ENCODE peak calls at places on chromosomes 7 and 10, in four cellular contexts. X is adrenal gland, B is lower lobe of right lung, W is ascending aorta. Y is an unnamed sample.

GRCh38 chr10:14623931-14624330 is 150.8 kb downstream of the FAM107B start:
- DNase-seq in X (no peak), B (no peak), W (no peak), Y (no peak)

GRCh38 chr7:44282601-44283171 is 42.7 kb downstream of the CAMK2B start:
- DNase-seq in X (no peak), B (peak; percentile 24), W (peak; percentile 34), Y (no peak)

GRCh38 chr10:110780704-110781103 is 91.0 kb upstream of the PDCD4 start:
- DNase-seq in X (no peak), B (no peak), W (no peak), Y (no peak)

GRCh38 chr7:3404490-3404889 is 103.4 kb downstream of the SDK1 start:
- DNase-seq in X (peak; percentile 16), B (no peak), W (no peak), Y (no peak)

GRCh38 chr10:93541402-93542357 is 24.8 kb upstream of the FFAR4 start:
- DNase-seq in X (peak; percentile 44), B (no peak), W (no peak), Y (peak; percentile 39)

GRCh38 chr7:103637726-103638125 is 191.7 kb upstream of the SLC26A5 start:
- DNase-seq in X (no peak), B (no peak), W (no peak), Y (no peak)

GRCh38 chr10:77289027-77289501 is 348.5 kb downstream of the KCNMA1 start:
- DNase-seq in X (no peak), B (no peak), W (peak; percentile 40), Y (no peak)

GRCh38 chr10:100831742-100832141 is 81.0 kb upstream of the SLF2 start:
- DNase-seq in X (no peak), B (no peak), W (no peak), Y (no peak)

GRCh38 chr7:123041085-123041484 is 45.6 kb upstream of the TAS2R16 start:
- DNase-seq in X (no peak), B (no peak), W (no peak), Y (no peak)

GRCh38 chr10:48216744-48217143 is 57.8 kb downstream of the FRMPD2 start:
- DNase-seq in X (peak; percentile 10), B (no peak), W (no peak), Y (no peak)

GRCh38 chr7:37433166-37433565 is 15.5 kb downstream of the ELMO1 start:
- DNase-seq in X (no peak), B (no peak), W (no peak), Y (no peak)

GRCh38 chr10:91198781-91199180 is 21.7 kb upstream of the PCGF5 start:
- DNase-seq in X (peak; percentile 46), B (no peak), W (no peak), Y (no peak)

GRCh38 chr7:144907577-144907976 is 71.7 kb upstream of the TPK1 start:
- DNase-seq in X (no peak), B (no peak), W (no peak), Y (no peak)

GRCh38 chr10:32949221-32949678 is 8.8 kb downstream of the ITGB1 start:
- DNase-seq in X (no peak), B (no peak), W (no peak), Y (no peak)

GRCh38 chr10:82814635-82815034 is 939.6 kb downstream of the NRG3 start:
- DNase-seq in X (no peak), B (no peak), W (no peak), Y (no peak)

GRCh38 chr10:31620236-31621151 is 301.5 kb downstream of the ZEB1 start:
- DNase-seq in X (no peak), B (peak; percentile 51), W (peak; percentile 76), Y (no peak)

GRCh38 chr7:101995121-101995520 is 177.7 kb downstream of the CUX1 start:
- DNase-seq in X (no peak), B (no peak), W (no peak), Y (no peak)

GRCh38 chr7:16084370-16084769 is 337.0 kb downstream of the CRPPA start:
- DNase-seq in X (no peak), B (no peak), W (no peak), Y (no peak)
- H3K27ac ChIP-seq in X (no peak overlapping the region), B (no peak overlapping the region), W (no peak overlapping the region), Y (no peak overlapping the region)

GRCh38 chr7:147308539-147308938 is 1191.9 kb downstream of the CNTNAP2 start:
- DNase-seq in X (no peak), B (no peak), W (no peak), Y (no peak)

GRCh38 chr7:147305827-147306226 is 1189.2 kb downstream of the CNTNAP2 start:
- DNase-seq in X (no peak), B (no peak), W (no peak), Y (no peak)

DNA sequence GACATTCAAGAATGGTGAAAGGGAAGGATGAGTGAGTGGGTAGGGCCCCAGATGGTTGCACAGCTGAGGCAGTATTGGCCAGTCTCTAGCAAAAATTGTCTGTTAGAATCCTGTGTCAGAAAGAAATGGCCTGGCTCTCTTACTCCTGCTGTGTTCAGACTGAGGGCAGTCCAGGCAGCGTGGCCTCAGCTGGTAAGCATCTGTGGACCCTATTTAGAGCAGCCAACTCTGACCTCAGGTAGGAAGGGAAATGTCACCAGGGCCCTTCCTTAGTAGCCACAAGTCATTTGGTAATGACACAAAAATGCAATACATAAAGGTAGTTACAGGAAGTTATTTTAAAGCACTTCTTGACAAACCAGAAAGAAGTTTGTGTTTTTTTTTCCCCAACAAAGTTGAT is 1194.7 kb downstream of the CNTNAP2 start:
- DNase-seq in X (no peak), B (no peak), W (no peak), Y (no peak)
- H3K9me3 ChIP-seq in X (no peaks in the 10 kb centered on the region), B (no peaks in the 10 kb centered on the region), W (no peaks in the 10 kb centered on the region), Y (no peaks in the 10 kb centered on the region)

GRCh38 chr10:112917676-112918075 is 32.4 kb upstream of the TCF7L2 start:
- DNase-seq in X (no peak), B (no peak), W (no peak), Y (no peak)
- H3K27me3 ChIP-seq in X (no peaks in the 10 kb centered on the region), B (no peaks in the 10 kb centered on the region), W (no peaks in the 10 kb centered on the region), Y (no peaks in the 10 kb centered on the region)

GRCh38 chr10:930415-931325 is 835 bp downstream of the LARP4B start:
- DNase-seq in X (peak; percentile 73), B (peak; percentile 79), W (no peak), Y (peak; percentile 74)

GRCh38 chr10:934746-935406 is 3.4 kb upstream of the LARP4B start:
- DNase-seq in X (peak; percentile 22), B (no peak), W (no peak), Y (no peak)

GRCh38 chr10:932589-932988 is 1.1 kb upstream of the LARP4B start:
- DNase-seq in X (no peak), B (peak; percentile 49), W (no peak), Y (no peak)

GRCh38 chr10:929965-930364 is 1.5 kb downstream of the LARP4B start:
- DNase-seq in X (peak; percentile 26), B (no peak), W (no peak), Y (no peak)

GRCh38 chr10:931326-932318 is at the start of gene LARP4B:
- DNase-seq in X (peak; percentile 98), B (peak; percentile 98), W (peak; percentile 98), Y (peak; percentile 97)
- H3K27ac ChIP-seq in X (peak within 1 kb of the TSS; percentile 98), B (peak within 1 kb of the TSS; percentile 94), W (peak within 1 kb of the TSS; percentile 99), Y (peak within 1 kb of the TSS; percentile 97)

DNA sequence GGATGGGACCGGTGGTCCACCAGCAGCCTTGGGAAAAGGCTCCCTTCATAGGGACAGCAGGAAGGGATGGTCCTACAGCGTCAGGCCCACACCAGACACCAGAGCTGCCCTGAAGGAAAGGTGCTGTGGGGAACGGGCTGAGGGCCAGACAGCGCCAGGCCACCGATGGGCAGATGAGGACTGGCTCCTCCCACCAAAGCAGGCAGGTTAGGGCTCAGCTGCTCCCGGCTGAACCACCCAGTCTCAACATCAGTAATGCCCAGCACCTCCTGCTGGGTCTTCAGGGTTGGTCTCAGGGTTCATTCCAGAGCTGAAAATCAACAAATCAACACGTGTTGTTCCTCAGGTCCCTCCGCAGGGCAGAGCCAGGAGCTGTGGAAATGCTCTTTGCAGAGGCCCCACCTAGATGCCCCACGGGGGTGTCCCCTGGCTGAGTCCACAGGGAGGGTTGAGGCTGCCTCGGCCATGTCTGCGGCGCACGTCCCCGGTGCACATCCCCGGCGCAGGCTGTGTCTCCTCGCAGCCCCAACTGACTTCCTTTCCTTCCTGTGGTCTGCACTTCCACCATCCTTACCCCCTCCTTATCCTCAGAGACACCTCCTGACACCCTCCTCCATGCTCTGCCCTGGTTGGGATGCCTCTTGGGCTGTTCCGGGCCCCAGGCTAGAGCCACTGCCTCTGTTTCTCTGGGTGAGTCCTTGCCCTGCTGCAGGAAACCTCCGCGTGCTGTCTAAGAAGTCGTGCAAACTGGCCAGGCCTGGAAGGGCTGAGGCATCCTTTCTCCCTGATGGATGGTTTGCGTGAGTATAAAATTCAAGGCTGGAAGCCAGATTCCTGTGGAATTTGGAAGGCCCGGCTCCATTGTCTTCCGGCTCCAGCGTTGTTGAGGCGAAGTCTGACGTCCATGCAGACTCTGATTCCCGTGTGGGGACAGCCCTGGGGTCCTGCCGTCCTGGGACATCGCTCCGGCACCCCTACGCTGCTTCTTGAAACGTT is 32.8 kb upstream of the CFAP46 start:
- DNase-seq in X (no peak), B (peak; percentile 18), W (no peak), Y (no peak)
- H3K9me3 ChIP-seq in X (no peaks in the 10 kb centered on the region), B (no peaks in the 10 kb centered on the region), W (no peaks in the 10 kb centered on the region), Y (peaks cover 11% of the 10 kb centered on the region)